ENCODE peak calls at places on chromosomes 3 and 15, in nine cellular contexts. One of them, this sample, is unnamed.

GRCh38 chr15:64000183-64000710 is 46.0 kb downstream of the DAPK2 start:
- DNase-seq in PC-9: no peak
- DNase-seq in astrocyte of the cerebellum: no peak
- DNase-seq in astrocyte of the spinal cord: no peak
- DNase-seq in WERI-Rb-1: no peak
- DNase-seq in breast epithelium: no peak
- DNase-seq in fibroblast of lung: no peak
- DNase-seq in heart right ventricle: no peak
- DNase-seq in progenitor cell of endocrine pancreas: no peak
- DNase-seq in this sample: no peak

GRCh38 chr3:127002195-127003174 is 19.6 kb downstream of the PLXNA1 start:
- DNase-seq in PC-9: no peak
- DNase-seq in breast epithelium: peak
- DNase-seq in WERI-Rb-1: peak
- DNase-seq in astrocyte of the spinal cord: peak
- DNase-seq in astrocyte of the cerebellum: peak
- DNase-seq in heart right ventricle: peak
- DNase-seq in fibroblast of lung: peak
- DNase-seq in progenitor cell of endocrine pancreas: peak
- DNase-seq in this sample: no peak

GRCh38 chr3:79410617-79411016 is 357.2 kb downstream of the ROBO1 start:
- DNase-seq in breast epithelium: no peak
- DNase-seq in astrocyte of the cerebellum: no peak
- DNase-seq in progenitor cell of endocrine pancreas: no peak
- DNase-seq in astrocyte of the spinal cord: no peak
- DNase-seq in WERI-Rb-1: no peak
- DNase-seq in fibroblast of lung: no peak
- DNase-seq in heart right ventricle: no peak
- DNase-seq in PC-9: no peak
- DNase-seq in this sample: no peak

GRCh38 chr3:50652709-50653108 is 22.0 kb upstream of the DOCK3 start:
- DNase-seq in heart right ventricle: peak
- DNase-seq in astrocyte of the cerebellum: no peak
- DNase-seq in astrocyte of the spinal cord: no peak
- DNase-seq in progenitor cell of endocrine pancreas: no peak
- DNase-seq in PC-9: peak
- DNase-seq in WERI-Rb-1: peak
- DNase-seq in fibroblast of lung: no peak
- DNase-seq in breast epithelium: no peak
- DNase-seq in this sample: no peak

GRCh38 chr15:49415638-49416037 is 7.4 kb upstream of the FGF7 start:
- DNase-seq in WERI-Rb-1: no peak
- DNase-seq in heart right ventricle: no peak
- DNase-seq in astrocyte of the spinal cord: peak
- DNase-seq in astrocyte of the cerebellum: peak
- DNase-seq in PC-9: no peak
- DNase-seq in progenitor cell of endocrine pancreas: no peak
- DNase-seq in fibroblast of lung: peak
- DNase-seq in breast epithelium: no peak
- DNase-seq in this sample: no peak

GRCh38 chr3:165259518-165260193 is 63.5 kb upstream of the SLITRK3 start:
- DNase-seq in WERI-Rb-1: no peak
- DNase-seq in PC-9: peak
- DNase-seq in heart right ventricle: no peak
- DNase-seq in breast epithelium: no peak
- DNase-seq in astrocyte of the cerebellum: peak
- DNase-seq in progenitor cell of endocrine pancreas: no peak
- DNase-seq in astrocyte of the spinal cord: peak
- DNase-seq in fibroblast of lung: peak
- DNase-seq in this sample: no peak

GRCh38 chr15:43277901-43278300 is 11.2 kb upstream of the TGM5 start:
- DNase-seq in astrocyte of the cerebellum: no peak
- DNase-seq in progenitor cell of endocrine pancreas: no peak
- DNase-seq in astrocyte of the spinal cord: no peak
- DNase-seq in PC-9: no peak
- DNase-seq in breast epithelium: peak
- DNase-seq in heart right ventricle: no peak
- DNase-seq in WERI-Rb-1: no peak
- DNase-seq in fibroblast of lung: no peak
- DNase-seq in this sample: no peak

GRCh38 chr3:13716540-13717221 is 163.2 kb downstream of the WNT7A start:
- DNase-seq in fibroblast of lung: no peak
- DNase-seq in progenitor cell of endocrine pancreas: peak
- DNase-seq in astrocyte of the spinal cord: no peak
- DNase-seq in breast epithelium: peak
- DNase-seq in WERI-Rb-1: no peak
- DNase-seq in astrocyte of the cerebellum: no peak
- DNase-seq in heart right ventricle: peak
- DNase-seq in PC-9: no peak
- DNase-seq in this sample: no peak

GRCh38 chr3:126424751-126425150 is 30.0 kb downstream of the CFAP100 start:
- DNase-seq in PC-9: no peak
- DNase-seq in heart right ventricle: no peak
- DNase-seq in WERI-Rb-1: no peak
- DNase-seq in fibroblast of lung: no peak
- DNase-seq in astrocyte of the cerebellum: no peak
- DNase-seq in breast epithelium: peak
- DNase-seq in astrocyte of the spinal cord: no peak
- DNase-seq in progenitor cell of endocrine pancreas: no peak
- DNase-seq in this sample: no peak

GRCh38 chr3:36965440-36965839 is 20.6 kb upstream of the TRANK1 start:
- DNase-seq in WERI-Rb-1: no peak
- DNase-seq in fibroblast of lung: no peak
- DNase-seq in astrocyte of the cerebellum: no peak
- DNase-seq in PC-9: peak
- DNase-seq in astrocyte of the spinal cord: no peak
- DNase-seq in breast epithelium: no peak
- DNase-seq in progenitor cell of endocrine pancreas: no peak
- DNase-seq in heart right ventricle: no peak
- DNase-seq in this sample: no peak

GRCh38 chr3:71647751-71648150 is 64.2 kb upstream of the FOXP1 start:
- DNase-seq in fibroblast of lung: peak
- DNase-seq in PC-9: no peak
- DNase-seq in astrocyte of the cerebellum: no peak
- DNase-seq in astrocyte of the spinal cord: no peak
- DNase-seq in WERI-Rb-1: no peak
- DNase-seq in heart right ventricle: no peak
- DNase-seq in progenitor cell of endocrine pancreas: no peak
- DNase-seq in breast epithelium: no peak
- DNase-seq in this sample: no peak

GRCh38 chr15:100215843-100216169 is 126.0 kb downstream of the ADAMTS17 start:
- DNase-seq in WERI-Rb-1: no peak
- DNase-seq in progenitor cell of endocrine pancreas: no peak
- DNase-seq in fibroblast of lung: no peak
- DNase-seq in PC-9: no peak
- DNase-seq in astrocyte of the spinal cord: no peak
- DNase-seq in breast epithelium: no peak
- DNase-seq in astrocyte of the cerebellum: no peak
- DNase-seq in heart right ventricle: no peak
- DNase-seq in this sample: no peak

GRCh38 chr3:163916596-163917560 is 1161.4 kb downstream of the SI start:
- DNase-seq in progenitor cell of endocrine pancreas: no peak
- DNase-seq in breast epithelium: no peak
- DNase-seq in fibroblast of lung: no peak
- DNase-seq in astrocyte of the spinal cord: no peak
- DNase-seq in PC-9: no peak
- DNase-seq in astrocyte of the cerebellum: no peak
- DNase-seq in heart right ventricle: no peak
- DNase-seq in WERI-Rb-1: peak
- DNase-seq in this sample: no peak

GRCh38 chr3:374459-374858 is 177.9 kb downstream of the CHL1 start:
- DNase-seq in breast epithelium: no peak
- DNase-seq in astrocyte of the cerebellum: no peak
- DNase-seq in heart right ventricle: no peak
- DNase-seq in PC-9: no peak
- DNase-seq in WERI-Rb-1: no peak
- DNase-seq in fibroblast of lung: no peak
- DNase-seq in progenitor cell of endocrine pancreas: no peak
- DNase-seq in astrocyte of the spinal cord: no peak
- DNase-seq in this sample: no peak
- TF ChIP-seq CTCF in breast epithelium: no peak
- TF ChIP-seq CTCF in astrocyte of the cerebellum: no peak
- TF ChIP-seq CTCF in heart right ventricle: no peak
- TF ChIP-seq CTCF in PC-9: no peak
- TF ChIP-seq CTCF in WERI-Rb-1: no peak
- TF ChIP-seq CTCF in fibroblast of lung: no peak
- TF ChIP-seq CTCF in progenitor cell of endocrine pancreas: no peak
- TF ChIP-seq CTCF in astrocyte of the spinal cord: no peak
- TF ChIP-seq CTCF in this sample: no peak

DNA sequence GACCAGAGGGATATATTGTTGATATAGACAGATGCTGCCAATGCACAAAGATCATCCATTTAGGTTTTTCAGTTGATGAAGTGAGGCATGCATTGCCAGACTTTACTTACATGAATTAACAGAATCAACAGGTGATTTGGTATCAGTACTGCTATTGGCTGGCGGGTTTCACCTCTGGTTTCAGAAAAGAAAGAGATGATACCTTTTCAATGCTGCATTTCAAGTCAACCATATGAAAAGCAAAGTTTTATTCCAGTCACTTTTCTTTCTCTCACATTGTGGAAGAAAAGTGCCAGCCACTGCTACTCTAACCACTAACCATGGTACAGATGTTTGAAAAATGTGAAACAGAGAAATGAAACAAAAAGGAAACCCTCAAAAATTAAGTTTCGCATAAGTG is 289.1 kb downstream of the TIGIT start:
- DNase-seq in breast epithelium: no peak
- DNase-seq in WERI-Rb-1: no peak
- DNase-seq in fibroblast of lung: no peak
- DNase-seq in PC-9: no peak
- DNase-seq in astrocyte of the spinal cord: no peak
- DNase-seq in progenitor cell of endocrine pancreas: no peak
- DNase-seq in heart right ventricle: no peak
- DNase-seq in astrocyte of the cerebellum: no peak
- DNase-seq in this sample: no peak
- TF ChIP-seq CTCF in breast epithelium: no peak
- TF ChIP-seq CTCF in WERI-Rb-1: no peak
- TF ChIP-seq CTCF in fibroblast of lung: no peak
- TF ChIP-seq CTCF in PC-9: no peak
- TF ChIP-seq CTCF in astrocyte of the spinal cord: no peak
- TF ChIP-seq CTCF in progenitor cell of endocrine pancreas: no peak
- TF ChIP-seq CTCF in heart right ventricle: no peak
- TF ChIP-seq CTCF in astrocyte of the cerebellum: no peak
- TF ChIP-seq CTCF in this sample: no peak

DNA sequence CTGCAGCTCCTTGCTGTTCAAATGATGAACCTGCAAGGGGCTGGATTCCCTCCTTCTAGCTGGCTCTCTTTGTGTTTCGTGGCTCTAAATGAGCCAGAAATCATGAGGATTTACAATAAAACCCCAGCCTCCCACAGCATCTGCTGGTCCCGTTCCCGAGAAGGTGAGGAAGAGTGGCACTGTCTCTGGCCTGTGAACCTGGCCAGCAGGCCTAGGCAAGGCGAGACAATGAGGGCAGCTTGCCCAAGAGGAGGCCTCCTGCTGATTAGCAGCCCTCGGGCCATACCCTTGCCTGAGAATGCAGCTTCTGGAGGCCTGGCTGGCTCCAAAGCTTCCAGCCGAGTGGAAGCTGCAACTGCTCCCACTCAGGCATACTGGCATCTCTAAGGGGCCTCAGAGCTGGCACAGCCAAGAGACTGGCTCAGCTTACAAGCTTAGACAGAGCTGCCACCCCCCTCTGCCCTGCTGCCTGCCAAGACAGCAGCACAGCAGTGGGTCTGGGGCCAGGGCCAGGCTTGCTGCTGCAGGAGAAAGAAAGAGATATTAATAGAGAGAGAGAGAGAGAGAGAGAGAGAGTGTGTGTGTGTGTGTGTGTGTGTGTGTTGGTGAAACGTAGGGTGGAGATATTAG is 76.5 kb downstream of the HMG20A start:
- DNase-seq in WERI-Rb-1: no peak
- DNase-seq in breast epithelium: peak
- DNase-seq in astrocyte of the spinal cord: peak
- DNase-seq in astrocyte of the cerebellum: no peak
- DNase-seq in heart right ventricle: peak
- DNase-seq in fibroblast of lung: peak
- DNase-seq in PC-9: peak
- DNase-seq in progenitor cell of endocrine pancreas: no peak
- DNase-seq in this sample: no peak
- TF ChIP-seq CTCF in WERI-Rb-1: no peak
- TF ChIP-seq CTCF in breast epithelium: no peak
- TF ChIP-seq CTCF in astrocyte of the spinal cord: no peak
- TF ChIP-seq CTCF in astrocyte of the cerebellum: no peak
- TF ChIP-seq CTCF in heart right ventricle: no peak
- TF ChIP-seq CTCF in fibroblast of lung: no peak
- TF ChIP-seq CTCF in PC-9: peak
- TF ChIP-seq CTCF in progenitor cell of endocrine pancreas: no peak
- TF ChIP-seq CTCF in this sample: no peak

GRCh38 chr15:45715528-45715927 is 80.7 kb downstream of the SQOR start:
- DNase-seq in astrocyte of the spinal cord: peak
- DNase-seq in progenitor cell of endocrine pancreas: no peak
- DNase-seq in heart right ventricle: no peak
- DNase-seq in breast epithelium: no peak
- DNase-seq in WERI-Rb-1: no peak
- DNase-seq in PC-9: no peak
- DNase-seq in astrocyte of the cerebellum: no peak
- DNase-seq in fibroblast of lung: no peak
- DNase-seq in this sample: no peak
- TF ChIP-seq CTCF in astrocyte of the spinal cord: peak
- TF ChIP-seq CTCF in progenitor cell of endocrine pancreas: peak
- TF ChIP-seq CTCF in heart right ventricle: no peak
- TF ChIP-seq CTCF in breast epithelium: no peak
- TF ChIP-seq CTCF in WERI-Rb-1: peak
- TF ChIP-seq CTCF in PC-9: peak
- TF ChIP-seq CTCF in astrocyte of the cerebellum: peak
- TF ChIP-seq CTCF in fibroblast of lung: peak
- TF ChIP-seq CTCF in this sample: no peak

GRCh38 chr3:125008766-125009165 is 47.0 kb downstream of the HEG1 start:
- DNase-seq in heart right ventricle: no peak
- DNase-seq in breast epithelium: no peak
- DNase-seq in PC-9: no peak
- DNase-seq in progenitor cell of endocrine pancreas: no peak
- DNase-seq in fibroblast of lung: no peak
- DNase-seq in astrocyte of the spinal cord: no peak
- DNase-seq in WERI-Rb-1: no peak
- DNase-seq in astrocyte of the cerebellum: no peak
- DNase-seq in this sample: no peak
- TF ChIP-seq CTCF in heart right ventricle: no peak
- TF ChIP-seq CTCF in breast epithelium: no peak
- TF ChIP-seq CTCF in PC-9: no peak
- TF ChIP-seq CTCF in progenitor cell of endocrine pancreas: no peak
- TF ChIP-seq CTCF in fibroblast of lung: no peak
- TF ChIP-seq CTCF in astrocyte of the spinal cord: no peak
- TF ChIP-seq CTCF in WERI-Rb-1: no peak
- TF ChIP-seq CTCF in astrocyte of the cerebellum: no peak
- TF ChIP-seq CTCF in this sample: no peak

DNA sequence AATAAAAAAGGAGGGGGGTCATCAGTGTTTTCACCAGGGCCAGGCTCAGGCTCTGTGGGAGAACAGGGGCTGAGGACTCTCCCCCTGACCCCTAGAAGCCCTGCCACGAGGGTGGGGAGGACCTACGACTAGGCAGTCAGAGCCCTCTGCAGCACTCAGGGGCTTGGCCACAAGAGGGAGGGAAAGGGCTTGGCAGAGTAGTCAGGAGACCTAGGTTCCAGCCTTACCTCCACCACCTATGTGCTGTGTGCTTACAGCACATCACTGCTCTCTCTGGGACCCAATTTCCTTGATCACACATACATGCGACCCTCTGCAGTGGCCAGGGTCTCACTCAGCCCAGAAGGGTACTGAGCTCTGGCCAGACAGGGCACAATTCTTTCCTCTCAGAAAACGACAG is 16.3 kb upstream of the SKIC8 start:
- DNase-seq in breast epithelium: no peak
- DNase-seq in astrocyte of the spinal cord: no peak
- DNase-seq in heart right ventricle: no peak
- DNase-seq in PC-9: no peak
- DNase-seq in WERI-Rb-1: peak
- DNase-seq in progenitor cell of endocrine pancreas: no peak
- DNase-seq in astrocyte of the cerebellum: no peak
- DNase-seq in fibroblast of lung: no peak
- DNase-seq in this sample: no peak
- TF ChIP-seq CTCF in breast epithelium: no peak
- TF ChIP-seq CTCF in astrocyte of the spinal cord: peak
- TF ChIP-seq CTCF in heart right ventricle: no peak
- TF ChIP-seq CTCF in PC-9: no peak
- TF ChIP-seq CTCF in WERI-Rb-1: peak
- TF ChIP-seq CTCF in progenitor cell of endocrine pancreas: peak
- TF ChIP-seq CTCF in astrocyte of the cerebellum: peak
- TF ChIP-seq CTCF in fibroblast of lung: no peak
- TF ChIP-seq CTCF in this sample: no peak